ENCODE peak calls at places on chromosome 19, in ten cellular contexts. U is lower lobe of right lung, S is fibroblast of mammary gland, Q is uterus, R is ascending aorta, M is colonic mucosa, Z is tibial nerve, E is neural progenitor cell, D is AG10803, I is neural crest cell. P is an unnamed sample.

GRCh38 chr19:56966225-56966696 is 125.7 kb upstream of the PEG3 start:
- DNase-seq in S (no peak), Z (no peak), D (no peak), R (no peak), U (no peak), E (no peak), I (no peak), M (no peak), Q (peak; percentile 90), P (no peak)

GRCh38 chr19:45615795-45616708 is 14.0 kb upstream of the GPR4 start:
- DNase-seq in D (peak; percentile 66), I (peak; percentile 97), M (peak; percentile 96), S (peak; percentile 89), Q (peak; percentile 86), R (peak; percentile 15), E (peak; percentile 99), Z (peak; percentile 81), U (peak; percentile 84), P (peak; percentile 87)

GRCh38 chr19:34096020-34096915 is 76.0 kb upstream of the LSM14A start:
- DNase-seq in D (peak; percentile 48), Q (no peak), R (no peak), Z (no peak), E (peak; percentile 80), M (no peak), S (peak; percentile 58), I (no peak), U (no peak), P (no peak)

GRCh38 chr19:52941941-52942370 is 18.7 kb upstream of the ZNF888 start:
- DNase-seq in S (peak; percentile 22), D (peak; percentile 21), R (no peak), I (no peak), Q (peak; percentile 41), Z (peak; percentile 18), E (peak; percentile 68), U (peak; percentile 64), M (peak; percentile 52), P (no peak)

GRCh38 chr19:27972291-27973040 is 1240.5 kb downstream of the UQCRFS1 start:
- DNase-seq in Q (no peak), E (no peak), M (no peak), R (no peak), Z (no peak), D (peak; percentile 74), I (no peak), U (no peak), S (peak; percentile 35), P (no peak)

GRCh38 chr19:41551212-41551610 is 24.8 kb upstream of the CEACAM21 start:
- DNase-seq in M (no peak), Q (no peak), I (no peak), S (no peak), R (no peak), D (no peak), Z (no peak), E (no peak), U (no peak), P (no peak)

GRCh38 chr19:20254151-20254550 is 87.1 kb downstream of the ZNF486 start:
- DNase-seq in S (no peak), E (no peak), I (no peak), M (no peak), R (no peak), U (no peak), Z (no peak), D (no peak), Q (no peak), P (no peak)

GRCh38 chr19:53865918-53866696 is 1.6 kb upstream of the MYADM start:
- DNase-seq in Z (no peak), M (peak; percentile 82), U (peak; percentile 85), Q (peak; percentile 63), I (peak; percentile 46), S (peak; percentile 45), R (no peak), E (peak; percentile 91), D (peak; percentile 85), P (peak; percentile 89)

GRCh38 chr19:51311388-51312257 is at the start of gene IGLON5:
- DNase-seq in M (no peak), Z (no peak), I (no peak), S (no peak), R (no peak), Q (no peak), D (no peak), U (no peak), E (peak; percentile 67), P (no peak)

GRCh38 chr19:11767633-11768133 is 883 bp downstream of the ZNF441 start:
- DNase-seq in E (peak; percentile 43), D (peak; percentile 43), Q (peak; percentile 24), Z (peak; percentile 19), U (peak; percentile 72), S (peak; percentile 33), R (peak; percentile 8), M (peak; percentile 73), I (no peak), P (no peak)

GRCh38 chr19:49445997-49446396 is 4.7 kb upstream of the SLC17A7 start:
- DNase-seq in E (no peak), Q (no peak), Z (no peak), M (no peak), R (no peak), I (no peak), S (no peak), U (no peak), D (no peak), P (no peak)

GRCh38 chr19:46288896-46289588 is 7.8 kb upstream of the HIF3A start:
- DNase-seq in Q (peak; percentile 44), U (no peak), I (no peak), S (peak; percentile 98), M (no peak), D (peak; percentile 74), R (no peak), E (no peak), Z (no peak), P (no peak)

GRCh38 chr19:4910594-4911273 is 1.4 kb downstream of the UHRF1 start:
- DNase-seq in Q (no peak), E (peak; percentile 41), D (peak; percentile 70), S (peak; percentile 55), M (peak; percentile 38), R (no peak), Z (peak; percentile 21), U (no peak), I (peak; percentile 20), P (no peak)

GRCh38 chr19:30490760-30491159 is 118.6 kb downstream of the ZNF536 start:
- DNase-seq in E (no peak), Q (no peak), M (no peak), R (no peak), U (no peak), I (no peak), S (no peak), Z (no peak), D (no peak), P (no peak)

GRCh38 chr19:55344444-55344843 is 4.8 kb downstream of the KMT5C start:
- DNase-seq in Q (no peak), R (no peak), Z (no peak), D (no peak), E (no peak), U (no peak), M (no peak), S (no peak), I (no peak), P (no peak)

DNA sequence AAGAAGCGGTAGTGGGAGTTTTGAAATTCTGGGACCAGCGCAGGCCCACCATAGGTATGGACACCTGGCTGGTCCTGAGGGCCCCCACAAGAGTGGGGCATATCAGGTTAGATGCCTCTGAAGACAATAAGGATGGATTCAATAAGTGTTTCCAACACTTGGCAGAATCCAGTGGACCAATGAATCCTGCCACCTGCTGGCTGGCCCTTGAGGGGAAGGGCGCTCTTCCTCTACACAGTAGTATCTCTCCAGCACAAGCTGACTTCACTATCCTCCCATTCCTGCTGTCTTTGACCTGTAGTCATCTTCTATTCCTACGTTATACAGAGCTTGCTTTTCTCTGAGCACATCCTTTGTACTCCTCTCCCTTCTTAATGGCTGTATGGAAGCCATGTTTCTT is 199.7 kb upstream of the TSHZ3 start:
- DNase-seq in D (peak; percentile 50), Q (no peak), S (peak; percentile 54), R (no peak), I (no peak), Z (no peak), E (peak; percentile 42), M (no peak), U (no peak), P (no peak)
- TF ChIP-seq CTCF in D (peak; percentile 75), Q (peak; percentile 27), S (peak; percentile 73), R (no peak), I (peak; percentile 57), Z (no peak), E (peak; percentile 57), M (peak; percentile 20), U (peak; percentile 33), P (peak; percentile 38)

GRCh38 chr19:38441660-38442348 is 8.3 kb downstream of the RYR1 start:
- DNase-seq in Q (no peak), E (peak; percentile 71), I (no peak), R (no peak), U (no peak), M (no peak), S (no peak), D (no peak), Z (no peak), P (no peak)
- TF ChIP-seq CTCF in Q (no peak), E (peak; percentile 61), I (no peak), R (no peak), U (no peak), M (no peak), S (peak; percentile 2), D (peak; percentile 16), Z (no peak), P (peak; percentile 9)

DNA sequence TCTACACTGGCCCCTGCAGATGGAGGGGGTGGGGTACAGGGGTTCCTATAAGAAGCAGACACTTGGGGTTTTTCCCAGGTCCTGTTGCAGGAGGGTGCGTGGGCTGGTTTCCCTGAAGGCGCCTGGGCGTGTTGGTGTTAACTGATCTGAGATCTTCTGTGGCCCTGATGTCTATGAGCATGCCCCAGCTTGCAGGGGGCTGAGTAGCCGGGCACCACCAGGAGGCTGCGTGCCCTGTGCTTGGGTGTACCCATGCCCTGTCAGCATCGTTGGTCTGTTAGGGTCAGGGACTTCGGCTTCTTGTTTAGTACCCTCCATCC is 45.3 kb downstream of the CAPN12 start:
- DNase-seq in U (no peak), S (no peak), Z (no peak), Q (no peak), R (no peak), M (no peak), E (no peak), I (no peak), D (no peak), P (no peak)
- TF ChIP-seq CTCF in U (no peak), S (no peak), Z (no peak), Q (no peak), R (no peak), M (no peak), E (no peak), I (no peak), D (no peak), P (no peak)

DNA sequence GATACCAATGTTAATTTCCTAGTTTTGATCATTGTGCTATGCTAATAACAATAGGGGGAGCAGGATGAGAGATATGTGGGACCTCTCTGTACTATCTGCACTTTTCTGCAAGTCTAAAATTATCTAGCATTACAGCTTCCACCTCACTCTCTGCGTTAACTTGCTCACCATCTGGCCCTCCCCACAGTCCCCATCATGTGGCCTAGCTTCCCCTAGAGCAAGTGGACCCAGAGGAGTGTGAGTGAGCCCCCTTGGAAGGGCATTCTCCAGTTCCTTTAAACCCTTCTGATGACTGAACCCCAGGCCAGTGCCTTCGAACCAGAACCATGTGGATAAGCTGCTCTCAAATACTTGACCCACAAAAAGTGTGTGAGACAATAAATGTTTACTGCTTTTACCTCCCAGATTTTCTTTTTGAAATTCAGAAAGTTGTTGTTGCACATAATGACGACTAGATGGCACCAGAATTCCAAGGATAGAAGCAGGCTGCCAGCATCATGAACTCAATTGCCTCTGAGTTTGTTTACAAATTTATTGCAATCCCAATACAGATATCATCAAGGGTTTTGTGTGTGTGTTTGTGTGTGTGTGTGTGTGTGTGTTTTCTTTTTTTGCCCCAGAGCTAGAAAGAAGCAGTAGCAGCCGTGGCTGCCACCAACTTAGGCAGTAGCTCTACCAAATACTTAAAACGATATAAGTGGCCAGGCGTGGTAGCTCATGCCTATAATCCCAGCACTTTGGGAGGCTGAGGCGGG is 49.0 kb upstream of the ZNF780A start:
- DNase-seq in D (peak; percentile 59), Z (peak; percentile 33), I (no peak), E (peak; percentile 62), M (no peak), R (no peak), U (no peak), S (peak; percentile 58), Q (no peak), P (no peak)
- TF ChIP-seq CTCF in D (peak; percentile 85), Z (peak; percentile 58), I (peak; percentile 81), E (peak; percentile 82), M (peak; percentile 55), R (peak; percentile 76), U (peak; percentile 66), S (peak; percentile 73), Q (peak; percentile 66), P (peak; percentile 82)

P was measured in osteocyte.